ENCODE peak calls at places on chromosomes 4 and X, in nine cellular contexts. One of them, this sample, is unnamed.

GRCh38 chrX:58025979-58026378 is 115.7 kb upstream of the ZXDA start:
- DNase-seq in Panc1: peak; percentile 22
- DNase-seq in tibial artery: peak; percentile 21
- DNase-seq in fibroblast of lung: peak; percentile 1
- DNase-seq in heart left ventricle: peak; percentile 15
- DNase-seq in psoas muscle: no peak
- DNase-seq in HCT116: peak; percentile 26
- DNase-seq in neural progenitor cell: peak; percentile 9
- DNase-seq in sigmoid colon: no peak
- DNase-seq in this sample: no peak

GRCh38 chr4:66565796-66566195 is 895.5 kb upstream of the EPHA5 start:
- DNase-seq in Panc1: no peak
- DNase-seq in tibial artery: no peak
- DNase-seq in fibroblast of lung: peak; percentile 3
- DNase-seq in heart left ventricle: no peak
- DNase-seq in psoas muscle: no peak
- DNase-seq in HCT116: no peak
- DNase-seq in neural progenitor cell: no peak
- DNase-seq in sigmoid colon: no peak
- DNase-seq in this sample: no peak

GRCh38 chr4:82431026-82431745 is 796 bp downstream of the ENOPH1 start:
- DNase-seq in Panc1: no peak
- DNase-seq in tibial artery: no peak
- DNase-seq in fibroblast of lung: no peak
- DNase-seq in heart left ventricle: peak; percentile 20
- DNase-seq in psoas muscle: peak; percentile 14
- DNase-seq in HCT116: no peak
- DNase-seq in neural progenitor cell: no peak
- DNase-seq in sigmoid colon: no peak
- DNase-seq in this sample: no peak

GRCh38 chrX:145923376-145923775 is 105.7 kb downstream of the SLITRK2 start:
- DNase-seq in Panc1: no peak
- DNase-seq in tibial artery: no peak
- DNase-seq in fibroblast of lung: no peak
- DNase-seq in heart left ventricle: no peak
- DNase-seq in psoas muscle: no peak
- DNase-seq in HCT116: no peak
- DNase-seq in neural progenitor cell: peak; percentile 11
- DNase-seq in sigmoid colon: no peak
- DNase-seq in this sample: no peak

GRCh38 chr4:137635596-137635995 is 103.3 kb upstream of the PCDH18 start:
- DNase-seq in Panc1: no peak
- DNase-seq in tibial artery: no peak
- DNase-seq in fibroblast of lung: peak; percentile 63
- DNase-seq in heart left ventricle: no peak
- DNase-seq in psoas muscle: no peak
- DNase-seq in HCT116: no peak
- DNase-seq in neural progenitor cell: peak; percentile 47
- DNase-seq in sigmoid colon: no peak
- DNase-seq in this sample: no peak

GRCh38 chr4:53436251-53436650 is 58.8 kb downstream of the FIP1L1 start:
- DNase-seq in Panc1: no peak
- DNase-seq in tibial artery: no peak
- DNase-seq in fibroblast of lung: no peak
- DNase-seq in heart left ventricle: no peak
- DNase-seq in psoas muscle: no peak
- DNase-seq in HCT116: no peak
- DNase-seq in neural progenitor cell: no peak
- DNase-seq in sigmoid colon: no peak
- DNase-seq in this sample: no peak

GRCh38 chr4:37644962-37645361 is 41.2 kb downstream of the RELL1 start:
- DNase-seq in Panc1: no peak
- DNase-seq in tibial artery: no peak
- DNase-seq in fibroblast of lung: peak; percentile 94
- DNase-seq in heart left ventricle: no peak
- DNase-seq in psoas muscle: no peak
- DNase-seq in HCT116: no peak
- DNase-seq in neural progenitor cell: no peak
- DNase-seq in sigmoid colon: no peak
- DNase-seq in this sample: no peak

GRCh38 chr4:87216469-87216868 is 3.9 kb downstream of the KLHL8 start:
- DNase-seq in Panc1: no peak
- DNase-seq in tibial artery: no peak
- DNase-seq in fibroblast of lung: no peak
- DNase-seq in heart left ventricle: no peak
- DNase-seq in psoas muscle: no peak
- DNase-seq in HCT116: no peak
- DNase-seq in neural progenitor cell: no peak
- DNase-seq in sigmoid colon: no peak
- DNase-seq in this sample: no peak

GRCh38 chrX:96435636-96436035 is 249.0 kb upstream of the DIAPH2 start:
- DNase-seq in Panc1: no peak
- DNase-seq in tibial artery: no peak
- DNase-seq in fibroblast of lung: peak; percentile 39
- DNase-seq in heart left ventricle: no peak
- DNase-seq in psoas muscle: no peak
- DNase-seq in HCT116: no peak
- DNase-seq in neural progenitor cell: no peak
- DNase-seq in sigmoid colon: no peak
- DNase-seq in this sample: no peak

GRCh38 chr4:122827258-122827887 is 742 bp downstream of the FGF2 start:
- DNase-seq in Panc1: no peak
- DNase-seq in tibial artery: no peak
- DNase-seq in fibroblast of lung: peak; percentile 49
- DNase-seq in heart left ventricle: peak; percentile 41
- DNase-seq in psoas muscle: peak; percentile 64
- DNase-seq in HCT116: no peak
- DNase-seq in neural progenitor cell: peak; percentile 57
- DNase-seq in sigmoid colon: peak; percentile 73
- DNase-seq in this sample: no peak

GRCh38 chr4:74038161-74039064 is at the start of gene CXCL3:
- DNase-seq in Panc1: no peak
- DNase-seq in tibial artery: peak; percentile 72
- DNase-seq in fibroblast of lung: peak; percentile 72
- DNase-seq in heart left ventricle: peak; percentile 79
- DNase-seq in psoas muscle: peak; percentile 74
- DNase-seq in HCT116: no peak
- DNase-seq in neural progenitor cell: peak; percentile 84
- DNase-seq in sigmoid colon: peak; percentile 79
- DNase-seq in this sample: peak; percentile 71

GRCh38 chr4:647481-647880 is 22.1 kb downstream of the PDE6B start:
- DNase-seq in Panc1: no peak
- DNase-seq in tibial artery: no peak
- DNase-seq in fibroblast of lung: no peak
- DNase-seq in heart left ventricle: no peak
- DNase-seq in psoas muscle: no peak
- DNase-seq in HCT116: no peak
- DNase-seq in neural progenitor cell: no peak
- DNase-seq in sigmoid colon: no peak
- DNase-seq in this sample: no peak

GRCh38 chr4:30863031-30863430 is 142.9 kb downstream of the PCDH7 start:
- DNase-seq in Panc1: no peak
- DNase-seq in tibial artery: no peak
- DNase-seq in fibroblast of lung: peak; percentile 81
- DNase-seq in heart left ventricle: no peak
- DNase-seq in psoas muscle: no peak
- DNase-seq in HCT116: no peak
- DNase-seq in neural progenitor cell: no peak
- DNase-seq in sigmoid colon: no peak
- DNase-seq in this sample: peak; percentile 41

GRCh38 chr4:24364852-24365251 is 219.5 kb downstream of the DHX15 start:
- DNase-seq in Panc1: no peak
- DNase-seq in tibial artery: no peak
- DNase-seq in fibroblast of lung: no peak
- DNase-seq in heart left ventricle: no peak
- DNase-seq in psoas muscle: no peak
- DNase-seq in HCT116: no peak
- DNase-seq in neural progenitor cell: no peak
- DNase-seq in sigmoid colon: no peak
- DNase-seq in this sample: no peak

DNA sequence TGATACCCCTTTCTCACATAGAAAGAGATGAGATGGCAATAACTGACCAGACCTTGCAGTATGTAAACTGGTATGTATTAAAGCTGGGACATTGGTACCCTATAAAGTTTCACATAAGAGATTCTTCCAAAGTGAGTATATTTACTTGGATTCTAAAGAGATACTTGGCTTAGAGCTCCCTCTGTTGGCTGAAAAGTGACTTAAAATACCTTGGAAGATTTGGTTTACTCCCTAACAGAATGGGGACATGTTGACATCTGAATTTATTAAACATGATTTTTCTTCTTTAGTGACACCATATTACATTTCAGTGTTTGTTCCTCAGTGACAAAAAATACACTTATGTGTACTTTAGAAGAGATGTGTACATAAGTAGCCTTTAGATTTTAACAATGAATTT is 47.9 kb upstream of the RGN start:
- DNase-seq in Panc1: peak; percentile 33
- DNase-seq in tibial artery: no peak
- DNase-seq in fibroblast of lung: peak; percentile 80
- DNase-seq in heart left ventricle: no peak
- DNase-seq in psoas muscle: no peak
- DNase-seq in HCT116: peak; percentile 51
- DNase-seq in neural progenitor cell: peak; percentile 73
- DNase-seq in sigmoid colon: no peak
- DNase-seq in this sample: peak; percentile 1
- TF ChIP-seq CTCF in Panc1: peak; percentile 67
- TF ChIP-seq CTCF in tibial artery: peak; percentile 48
- TF ChIP-seq CTCF in fibroblast of lung: peak; percentile 14
- TF ChIP-seq CTCF in heart left ventricle: peak; percentile 47
- TF ChIP-seq CTCF in psoas muscle: peak; percentile 62
- TF ChIP-seq CTCF in HCT116: peak; percentile 58
- TF ChIP-seq CTCF in neural progenitor cell: peak; percentile 71
- TF ChIP-seq CTCF in sigmoid colon: no peak
- TF ChIP-seq CTCF in this sample: peak; percentile 66

GRCh38 chr4:109424093-109424818 is 9.4 kb upstream of the SEC24B start:
- DNase-seq in Panc1: no peak
- DNase-seq in tibial artery: no peak
- DNase-seq in fibroblast of lung: no peak
- DNase-seq in heart left ventricle: no peak
- DNase-seq in psoas muscle: no peak
- DNase-seq in HCT116: no peak
- DNase-seq in neural progenitor cell: no peak
- DNase-seq in sigmoid colon: no peak
- DNase-seq in this sample: no peak

GRCh38 chr4:109419679-109420078 is 13.9 kb upstream of the SEC24B start:
- DNase-seq in Panc1: no peak
- DNase-seq in tibial artery: no peak
- DNase-seq in fibroblast of lung: no peak
- DNase-seq in heart left ventricle: no peak
- DNase-seq in psoas muscle: no peak
- DNase-seq in HCT116: no peak
- DNase-seq in neural progenitor cell: peak; percentile 69
- DNase-seq in sigmoid colon: no peak
- DNase-seq in this sample: no peak

GRCh38 chr4:109412805-109413204 is 20.8 kb upstream of the SEC24B start:
- DNase-seq in Panc1: no peak
- DNase-seq in tibial artery: no peak
- DNase-seq in fibroblast of lung: no peak
- DNase-seq in heart left ventricle: no peak
- DNase-seq in psoas muscle: no peak
- DNase-seq in HCT116: no peak
- DNase-seq in neural progenitor cell: no peak
- DNase-seq in sigmoid colon: no peak
- DNase-seq in this sample: no peak

GRCh38 chr4:109414938-109415337 is 18.7 kb upstream of the SEC24B start:
- DNase-seq in Panc1: no peak
- DNase-seq in tibial artery: no peak
- DNase-seq in fibroblast of lung: peak; percentile 23
- DNase-seq in heart left ventricle: no peak
- DNase-seq in psoas muscle: no peak
- DNase-seq in HCT116: no peak
- DNase-seq in neural progenitor cell: no peak
- DNase-seq in sigmoid colon: no peak
- DNase-seq in this sample: no peak

GRCh38 chr4:109418588-109418987 is 15.0 kb upstream of the SEC24B start:
- DNase-seq in Panc1: no peak
- DNase-seq in tibial artery: no peak
- DNase-seq in fibroblast of lung: no peak
- DNase-seq in heart left ventricle: no peak
- DNase-seq in psoas muscle: no peak
- DNase-seq in HCT116: no peak
- DNase-seq in neural progenitor cell: no peak
- DNase-seq in sigmoid colon: no peak
- DNase-seq in this sample: no peak
- H3K27ac ChIP-seq in Panc1: no peak overlapping the region
- H3K27ac ChIP-seq in tibial artery: no peak overlapping the region
- H3K27ac ChIP-seq in fibroblast of lung: no peak overlapping the region
- H3K27ac ChIP-seq in heart left ventricle: no peak overlapping the region
- H3K27ac ChIP-seq in psoas muscle: no peak overlapping the region
- H3K27ac ChIP-seq in HCT116: no peak overlapping the region
- H3K27ac ChIP-seq in neural progenitor cell: peak overlapping the region; percentile 78
- H3K27ac ChIP-seq in sigmoid colon: no peak overlapping the region
- H3K27ac ChIP-seq in this sample: no peak overlapping the region

DNA sequence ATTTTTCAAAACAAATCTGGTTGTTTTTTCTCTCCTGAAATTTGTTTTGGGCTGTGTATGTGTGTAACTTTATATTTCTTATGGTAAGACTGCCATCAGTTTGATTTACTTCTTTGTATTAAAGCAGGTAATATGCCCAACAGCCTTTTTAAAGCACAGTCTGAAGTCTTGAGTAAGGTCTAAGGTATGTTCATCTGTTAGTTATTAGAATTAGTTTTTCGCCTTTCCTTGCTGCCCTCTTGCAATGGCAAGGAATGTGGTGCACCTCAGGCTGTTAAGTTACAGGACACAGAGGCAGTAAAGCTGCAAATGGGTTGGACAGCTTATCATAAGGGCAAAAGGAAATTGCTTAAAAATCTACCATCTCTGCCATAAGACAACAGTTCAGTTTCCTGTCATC is 71.8 kb downstream of the METTL14 start:
- DNase-seq in Panc1: no peak
- DNase-seq in tibial artery: no peak
- DNase-seq in fibroblast of lung: no peak
- DNase-seq in heart left ventricle: no peak
- DNase-seq in psoas muscle: no peak
- DNase-seq in HCT116: no peak
- DNase-seq in neural progenitor cell: no peak
- DNase-seq in sigmoid colon: no peak
- DNase-seq in this sample: no peak
- H3K4me1 ChIP-seq in Panc1: no peaks in the 10 kb centered on the region
- H3K4me1 ChIP-seq in tibial artery: peaks cover 64% of the 10 kb centered on the region
- H3K4me1 ChIP-seq in fibroblast of lung: peaks cover 20% of the 10 kb centered on the region
- H3K4me1 ChIP-seq in heart left ventricle: peaks cover 82% of the 10 kb centered on the region
- H3K4me1 ChIP-seq in psoas muscle: peaks cover 21% of the 10 kb centered on the region
- H3K4me1 ChIP-seq in HCT116: no peaks in the 10 kb centered on the region
- H3K4me1 ChIP-seq in neural progenitor cell: no peaks in the 10 kb centered on the region
- H3K4me1 ChIP-seq in sigmoid colon: peaks cover 95% of the 10 kb centered on the region
- H3K4me1 ChIP-seq in this sample: peaks cover 18% of the 10 kb centered on the region

DNA sequence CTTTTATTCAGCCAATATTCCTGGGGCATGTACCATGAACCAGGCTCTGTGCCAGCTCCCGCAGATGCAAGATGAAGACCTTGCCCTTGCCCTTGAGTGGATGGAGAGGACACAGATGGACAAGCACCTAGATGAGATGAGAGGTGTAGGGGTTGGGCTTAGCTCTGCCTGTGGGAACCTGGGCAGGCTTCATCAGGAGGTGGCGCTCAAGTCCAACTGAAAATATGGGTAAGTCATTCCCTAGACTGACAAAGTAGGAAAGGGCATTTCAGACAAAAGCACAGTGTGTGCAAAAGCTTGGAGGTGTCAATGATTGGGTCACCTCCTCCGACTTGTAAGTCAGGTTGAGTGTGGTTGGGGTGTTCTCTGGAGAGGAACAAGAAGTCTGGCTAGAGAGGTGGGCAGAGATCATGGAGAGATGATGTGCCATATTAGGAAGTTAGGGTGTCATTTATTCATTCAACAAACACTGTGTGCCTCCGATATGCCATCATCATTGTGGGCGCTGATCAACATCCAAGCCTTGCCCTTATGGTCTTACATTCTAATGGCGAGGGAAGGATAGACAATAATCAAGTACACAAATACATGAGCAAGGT is 64.6 kb downstream of the ANAPC4 start:
- DNase-seq in Panc1: no peak
- DNase-seq in tibial artery: no peak
- DNase-seq in fibroblast of lung: peak; percentile 55
- DNase-seq in heart left ventricle: peak; percentile 31
- DNase-seq in psoas muscle: no peak
- DNase-seq in HCT116: peak; percentile 52
- DNase-seq in neural progenitor cell: peak; percentile 78
- DNase-seq in sigmoid colon: no peak
- DNase-seq in this sample: no peak
- TF ChIP-seq CTCF in Panc1: peak; percentile 74
- TF ChIP-seq CTCF in tibial artery: peak; percentile 5
- TF ChIP-seq CTCF in fibroblast of lung: peak; percentile 60
- TF ChIP-seq CTCF in heart left ventricle: peak; percentile 47
- TF ChIP-seq CTCF in psoas muscle: peak; percentile 28
- TF ChIP-seq CTCF in HCT116: peak; percentile 82
- TF ChIP-seq CTCF in neural progenitor cell: peak; percentile 87
- TF ChIP-seq CTCF in sigmoid colon: no peak
- TF ChIP-seq CTCF in this sample: peak; percentile 83

This sample was measured in foreskin keratinocyte.